ENCODE peak calls at places on chromosome 10, in six cellular contexts. R is H9, T is IMR-90, L is H1, P is neuronal stem cell, G is mesenchymal stem cell. Q is an unnamed sample.

GRCh38 chr10:124647421-124648130 is 96.6 kb downstream of the FAM53B start:
- DNase-seq in P (no peak), T (peak), L (no peak), R (no peak), G (peak), Q (peak)

GRCh38 chr10:11874568-11875182 is 51.5 kb downstream of the PROSER2 start:
- DNase-seq in R (peak), G (peak), L (no peak), P (peak), T (peak), Q (peak)

GRCh38 chr10:47402681-47403301 is 18.7 kb upstream of the ZNF488 start:
- DNase-seq in P (peak), R (peak), G (peak), L (peak), T (peak), Q (peak)

GRCh38 chr10:4191354-4191753 is 406.3 kb upstream of the KLF6 start:
- DNase-seq in R (no peak), P (no peak), T (no peak), G (no peak), L (no peak), Q (no peak)

GRCh38 chr10:70084189-70084588 is 31.5 kb downstream of the MACROH2A2 start:
- DNase-seq in P (no peak), T (no peak), L (no peak), R (no peak), G (no peak), Q (no peak)

GRCh38 chr10:131025333-131025732 is 286.2 kb downstream of the TCERG1L start:
- DNase-seq in R (no peak), P (no peak), L (no peak), T (no peak), G (no peak), Q (no peak)

GRCh38 chr10:102802920-102803534 is 34.2 kb downstream of the CYP17A1 start:
- DNase-seq in G (peak), R (peak), T (peak), L (peak), P (no peak), Q (peak)

GRCh38 chr10:3074985-3075600 is 7.7 kb downstream of the PFKP start:
- DNase-seq in G (no peak), R (no peak), L (no peak), P (no peak), T (no peak), Q (no peak)

GRCh38 chr10:33238643-33239042 is 95.8 kb downstream of the NRP1 start:
- DNase-seq in G (peak), T (peak), L (no peak), R (no peak), P (no peak), Q (no peak)

GRCh38 chr10:131092416-131092815 is 219.1 kb downstream of the TCERG1L start:
- DNase-seq in G (no peak), L (no peak), R (no peak), P (no peak), T (no peak), Q (no peak)

GRCh38 chr10:114655671-114656070 is 2.4 kb downstream of the ABLIM1 start:
- DNase-seq in T (no peak), P (no peak), L (no peak), R (no peak), G (no peak), Q (peak)

GRCh38 chr10:71230656-71231025 is 18.3 kb downstream of the UNC5B start:
- DNase-seq in R (no peak), T (no peak), G (no peak), L (no peak), P (no peak), Q (no peak)

GRCh38 chr10:49759787-49760551 is 2.2 kb downstream of the OGDHL start:
- DNase-seq in R (peak), P (no peak), T (no peak), L (no peak), G (no peak), Q (peak)

GRCh38 chr10:133090654-133091053 is 2.9 kb downstream of the ADGRA1 start:
- DNase-seq in G (no peak), R (no peak), T (no peak), P (no peak), L (no peak), Q (no peak)

GRCh38 chr10:49679480-49679893 is at the start of gene C10orf53:
- DNase-seq in L (peak), G (peak), T (peak), P (peak), R (peak), Q (peak)

GRCh38 chr10:17227367-17228080 is 517 bp upstream of the VIM start:
- DNase-seq in G (peak), P (no peak), T (peak), R (no peak), L (no peak), Q (peak)

GRCh38 chr10:119425102-119425880 is 117.2 kb downstream of the RGS10 start:
- DNase-seq in G (no peak), R (no peak), T (no peak), P (no peak), L (no peak), Q (no peak)

GRCh38 chr10:128894641-128895040 is 572.4 kb upstream of the MGMT start:
- DNase-seq in T (no peak), G (no peak), P (no peak), L (no peak), R (no peak), Q (no peak)

GRCh38 chr10:36341466-36341865 is 699.4 kb upstream of the FZD8 start:
- DNase-seq in L (no peak), P (no peak), G (no peak), R (no peak), T (peak), Q (no peak)

GRCh38 chr10:79196470-79197461 is 128.0 kb downstream of the ZMIZ1 start:
- DNase-seq in R (peak), T (peak), L (no peak), P (peak), G (peak), Q (peak)

GRCh38 chr10:8061274-8062211 is 7.1 kb downstream of the GATA3 start:
- DNase-seq in R (no peak), T (no peak), P (peak), G (no peak), L (no peak), Q (peak)

GRCh38 chr10:79116801-79117723 is 48.3 kb downstream of the ZMIZ1 start:
- DNase-seq in G (peak), P (no peak), R (no peak), T (peak), L (no peak), Q (no peak)

GRCh38 chr10:58457761-58458616 is 54.7 kb upstream of the BICC1 start:
- DNase-seq in P (no peak), G (peak), T (peak), R (no peak), L (no peak), Q (no peak)

GRCh38 chr10:31186225-31187010 is 132.6 kb upstream of the ZEB1 start:
- DNase-seq in T (no peak), G (no peak), P (peak), R (peak), L (no peak), Q (peak)

GRCh38 chr10:53697038-53697437 is 924.5 kb upstream of the MBL2 start:
- DNase-seq in P (no peak), L (no peak), R (no peak), T (no peak), G (peak), Q (peak)

GRCh38 chr10:18968196-18968595 is 80.4 kb upstream of the MALRD1 start:
- DNase-seq in G (no peak), P (no peak), L (no peak), R (no peak), T (no peak), Q (no peak)

GRCh38 chr10:99551158-99551557 is 18.4 kb downstream of the NKX2-3 start:
- DNase-seq in G (peak), P (no peak), L (no peak), T (peak), R (no peak), Q (peak)

GRCh38 chr10:110679633-110680472 is 35.7 kb downstream of the RBM20 start:
- DNase-seq in R (no peak), G (no peak), P (no peak), T (no peak), L (no peak), Q (no peak)

GRCh38 chr10:123559066-123559822 is 106.9 kb upstream of the GPR26 start:
- DNase-seq in T (peak), P (peak), R (peak), G (peak), L (peak), Q (peak)

DNA sequence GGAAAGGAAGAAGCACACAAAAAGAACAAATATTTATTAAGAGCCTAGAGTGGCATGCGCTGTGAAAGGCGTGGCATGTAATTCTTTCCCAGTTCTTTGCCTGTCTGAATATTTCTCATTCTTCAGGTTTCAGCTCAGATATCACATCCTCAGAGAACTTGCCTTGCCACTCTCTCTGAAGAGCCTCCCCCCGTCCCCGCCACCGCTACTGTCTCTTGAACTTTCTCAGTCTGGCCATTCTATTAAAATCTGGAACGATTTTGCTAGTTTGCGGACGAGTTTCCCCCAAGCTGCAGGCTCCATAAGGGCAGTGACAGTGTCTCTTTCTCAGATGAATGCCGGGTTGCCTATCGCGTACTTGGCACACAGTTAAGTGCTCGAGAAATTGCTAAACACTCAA is 795 bp upstream of the PLEKHA1 start:
- DNase-seq in T (peak), P (no peak), L (no peak), R (no peak), G (no peak), Q (peak)
- H2BK120ac ChIP-seq in T (peak), P (no peak), L (no peak), R (no peak), G (no peak), Q (no peak)

GRCh38 chr10:5477948-5478693 is 21.2 kb downstream of the CALML5 start:
- DNase-seq in R (no peak), T (no peak), P (no peak), G (no peak), L (no peak), Q (no peak)
- H2BK120ac ChIP-seq in R (no peak), T (no peak), P (peak), G (no peak), L (peak), Q (peak)

GRCh38 chr10:59904431-59905065 is 1.8 kb downstream of the CCDC6 start:
- DNase-seq in T (no peak), G (no peak), P (no peak), L (no peak), R (no peak), Q (peak)

GRCh38 chr10:59906417-59907202 is at the start of gene CCDC6:
- DNase-seq in R (peak), T (peak), P (peak), G (peak), L (peak), Q (peak)

GRCh38 chr10:59905066-59905734 is 1.2 kb downstream of the CCDC6 start:
- DNase-seq in T (peak), L (no peak), G (peak), P (no peak), R (peak), Q (peak)

GRCh38 chr10:59907537-59907917 is 1.2 kb upstream of the CCDC6 start:
- DNase-seq in L (no peak), G (peak), P (no peak), T (no peak), R (no peak), Q (no peak)

DNA sequence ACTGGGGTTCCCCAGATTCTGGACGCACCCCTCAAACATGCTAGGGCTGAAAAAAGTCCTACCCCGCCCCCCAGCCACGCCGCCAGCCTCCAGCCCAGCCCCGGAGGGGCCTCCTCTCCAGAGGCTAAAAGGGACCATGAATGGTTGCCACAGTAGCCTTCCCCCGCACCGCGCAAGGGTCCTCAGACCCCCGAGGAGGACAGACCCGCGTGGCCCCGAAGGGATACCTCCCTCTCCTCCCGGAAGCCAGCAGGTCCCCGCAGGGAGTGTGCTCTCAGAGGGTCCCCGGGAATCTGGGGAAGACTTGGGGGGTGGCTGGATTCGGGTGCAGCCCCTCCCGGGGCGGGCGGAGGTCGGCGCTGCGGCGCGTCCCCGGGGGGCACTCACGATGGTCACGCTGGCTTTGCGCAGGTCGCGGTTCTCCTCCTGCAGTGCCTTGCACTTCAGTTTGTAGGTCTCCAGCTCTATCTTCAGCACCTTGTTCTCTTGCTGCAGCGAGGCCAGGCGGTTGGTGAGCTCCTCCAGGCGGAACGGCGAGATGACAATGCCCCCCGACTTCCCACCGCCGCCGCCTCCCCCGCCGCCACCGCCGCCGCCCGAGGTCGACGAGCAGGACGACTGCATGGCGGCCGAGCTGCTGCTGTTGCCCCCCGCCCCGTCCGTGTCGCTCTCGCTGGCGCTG is 480 bp downstream of the CCDC6 start:
- DNase-seq in L (no peak), G (peak), R (no peak), T (no peak), P (no peak), Q (no peak)
- H2BK120ac ChIP-seq in L (no peak), G (peak), R (no peak), T (peak), P (no peak), Q (no peak)

GRCh38 chr10:75008952-75009351 is 102.5 kb upstream of the SAMD8 start:
- DNase-seq in R (no peak), P (no peak), L (no peak), T (no peak), G (no peak), Q (no peak)

GRCh38 chr10:75011221-75011620 is 100.2 kb upstream of the SAMD8 start:
- DNase-seq in R (no peak), P (no peak), G (no peak), T (no peak), L (no peak), Q (no peak)

GRCh38 chr10:75007646-75008045 is 103.8 kb upstream of the SAMD8 start:
- DNase-seq in G (no peak), P (no peak), T (no peak), R (no peak), L (no peak), Q (no peak)

GRCh38 chr10:75012471-75012870 is 99.0 kb upstream of the SAMD8 start:
- DNase-seq in P (no peak), R (no peak), G (no peak), T (no peak), L (no peak), Q (no peak)

GRCh38 chr10:75009426-75009825 is 102.0 kb upstream of the SAMD8 start:
- DNase-seq in T (peak), R (no peak), G (no peak), P (no peak), L (no peak), Q (no peak)
- H2BK120ac ChIP-seq in T (no peak), R (no peak), G (no peak), P (no peak), L (no peak), Q (no peak)

GRCh38 chr10:77855404-77856155 is 71.0 kb downstream of the DLG5 start:
- DNase-seq in P (no peak), L (no peak), G (no peak), R (no peak), T (no peak), Q (no peak)

GRCh38 chr10:77856566-77856965 is 70.0 kb downstream of the DLG5 start:
- DNase-seq in R (no peak), P (no peak), G (no peak), L (no peak), T (no peak), Q (no peak)

GRCh38 chr10:77857272-77857671 is 69.3 kb downstream of the DLG5 start:
- DNase-seq in L (no peak), R (no peak), T (no peak), G (no peak), P (no peak), Q (no peak)

GRCh38 chr10:77853256-77853655 is 73.3 kb downstream of the DLG5 start:
- DNase-seq in T (no peak), L (no peak), P (no peak), G (no peak), R (no peak), Q (no peak)

DNA sequence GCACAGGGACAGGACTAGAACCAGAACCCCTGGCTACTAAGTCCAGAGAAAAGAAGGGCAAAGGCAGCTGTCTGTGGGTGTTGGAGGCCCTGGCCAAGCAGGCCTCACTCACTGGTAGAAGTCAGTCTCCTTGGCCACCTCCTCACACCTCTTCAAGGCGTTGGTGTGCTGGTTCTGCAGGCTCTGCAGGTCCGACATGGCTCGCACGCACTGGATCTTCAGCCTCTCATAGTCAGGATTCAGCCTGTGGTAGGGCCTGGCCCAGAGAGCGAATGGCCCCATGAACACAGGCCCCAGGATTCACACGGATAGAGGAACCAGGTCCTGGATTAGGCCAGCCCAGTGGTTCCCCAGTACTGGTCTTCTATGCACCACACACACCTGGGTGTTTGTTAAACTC is 72.4 kb downstream of the DLG5 start:
- DNase-seq in P (no peak), T (no peak), G (no peak), L (no peak), R (no peak), Q (no peak)
- H2BK120ac ChIP-seq in P (no peak), T (no peak), G (no peak), L (no peak), R (no peak), Q (no peak)

GRCh38 chr10:93384006-93384405 is 98.1 kb downstream of the MYOF start:
- DNase-seq in P (no peak), R (peak), L (no peak), T (no peak), G (no peak), Q (peak)
- H2BK120ac ChIP-seq in P (no peak), R (no peak), L (no peak), T (peak), G (no peak), Q (no peak)

GRCh38 chr10:101577121-101577871 is 10.8 kb downstream of the POLL start:
- DNase-seq in R (no peak), G (no peak), L (no peak), P (no peak), T (no peak), Q (no peak)
- H2BK120ac ChIP-seq in R (no peak), G (no peak), L (no peak), P (no peak), T (no peak), Q (no peak)

GRCh38 chr10:13536674-13537366 is 8.0 kb upstream of the BEND7 start:
- DNase-seq in G (peak), L (peak), T (peak), P (peak), R (peak), Q (peak)
- H2BK120ac ChIP-seq in G (no peak), L (no peak), T (no peak), P (no peak), R (no peak), Q (no peak)

DNA sequence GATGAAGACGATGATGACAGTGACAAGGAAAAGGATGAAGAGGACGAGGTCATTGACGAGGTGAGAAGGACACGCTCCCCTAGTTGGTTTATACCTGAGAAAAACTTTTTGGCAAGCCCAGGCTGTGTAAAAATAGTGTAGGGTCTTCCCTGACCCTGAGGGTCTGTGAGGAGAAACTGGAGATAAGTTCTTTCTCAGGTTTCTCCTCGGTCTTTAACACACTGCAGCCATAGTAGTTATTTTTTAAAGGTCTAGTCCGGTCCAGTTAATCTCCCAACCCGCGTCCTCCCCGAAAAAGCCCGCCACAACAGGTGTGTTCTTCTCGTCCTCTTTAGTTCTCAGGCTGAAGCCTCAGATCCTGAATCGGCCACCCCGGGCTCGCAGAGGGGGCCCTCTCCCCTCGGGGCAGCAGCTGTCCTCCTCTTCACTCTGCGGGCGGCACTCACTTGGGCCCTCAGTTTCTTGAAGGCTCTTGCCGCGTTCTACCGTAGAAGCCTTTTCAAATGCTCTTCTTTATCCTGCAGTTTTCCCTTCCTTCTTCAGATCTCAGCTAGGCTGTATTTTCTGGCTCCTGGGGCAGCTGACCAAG is 411 bp downstream of the BCCIP start:
- DNase-seq in T (peak), L (no peak), R (no peak), G (peak), P (no peak), Q (no peak)
- H2BK120ac ChIP-seq in T (peak), L (no peak), R (no peak), G (no peak), P (no peak), Q (no peak)

GRCh38 chr10:61390841-61391240 is 62.3 kb downstream of the TMEM26 start:
- DNase-seq in P (no peak), T (no peak), G (no peak), L (no peak), R (no peak), Q (no peak)

GRCh38 chr10:61391281-61391680 is 61.9 kb downstream of the TMEM26 start:
- DNase-seq in P (no peak), T (no peak), R (no peak), L (no peak), G (no peak), Q (no peak)

DNA sequence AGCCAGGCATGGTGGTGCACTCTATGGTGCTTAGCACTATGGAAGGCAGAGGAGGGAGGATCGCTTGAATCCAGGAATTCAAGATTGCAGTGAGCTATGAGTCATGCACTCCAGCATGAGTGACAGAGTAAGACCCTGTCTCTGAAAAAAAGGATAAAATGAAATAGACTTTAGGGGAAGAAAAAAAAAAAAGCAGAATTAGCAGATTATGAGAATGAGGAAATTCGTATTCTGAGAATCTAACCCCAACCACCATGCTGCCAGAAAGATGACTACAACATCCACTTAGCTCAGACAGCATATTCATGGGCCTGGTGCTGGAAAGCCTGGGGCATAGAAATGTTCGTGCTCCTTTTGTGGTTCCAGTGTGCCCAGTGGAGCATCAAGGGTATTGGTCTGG is 63.3 kb downstream of the TMEM26 start:
- DNase-seq in R (no peak), P (no peak), L (no peak), T (no peak), G (no peak), Q (no peak)
- H2BK120ac ChIP-seq in R (no peak), P (no peak), L (no peak), T (no peak), G (no peak), Q (no peak)